ENCODE peak calls at places on chromosomes 5 and 9, in eight cellular contexts. L is heart left ventricle, K is Panc1, N is esophagus squamous epithelium, E is ascending aorta, M is left ventricle myocardium inferior, V is spleen, X is mammary epithelial cell. I is an unnamed sample.

GRCh38 chr9:122536138-122536537 is 9.0 kb upstream of the OR1N1 start:
- DNase-seq in X (no peak), N (no peak), E (no peak), V (no peak), M (no peak), K (no peak), L (no peak), I (no peak)

GRCh38 chr5:1794896-1795290 is 4.7 kb downstream of the MRPL36 start:
- DNase-seq in N (no peak), M (no peak), K (no peak), E (no peak), L (no peak), X (no peak), V (no peak), I (no peak)

GRCh38 chr5:35828092-35828598 is 28.5 kb upstream of the IL7R start:
- DNase-seq in L (no peak), M (no peak), N (no peak), E (no peak), K (no peak), X (no peak), V (no peak), I (no peak)

GRCh38 chr5:131079232-131079631 is 85.8 kb downstream of the HINT1 start:
- DNase-seq in N (no peak), V (no peak), L (no peak), K (no peak), X (no peak), E (no peak), M (no peak), I (no peak)

GRCh38 chr5:98639258-98639657 is 134.2 kb upstream of the RGMB start:
- DNase-seq in L (no peak), E (no peak), X (no peak), N (no peak), V (no peak), K (no peak), M (no peak), I (no peak)

GRCh38 chr9:120878188-120879130 is 1.5 kb upstream of the PHF19 start:
- DNase-seq in V (no peak), L (no peak), X (no peak), N (no peak), E (no peak), M (no peak), K (no peak), I (no peak)

GRCh38 chr5:142515036-142515435 is 170.9 kb downstream of the FGF1 start:
- DNase-seq in K (no peak), E (no peak), L (no peak), M (no peak), X (no peak), N (no peak), V (no peak), I (no peak)

GRCh38 chr9:134236001-134236421 is 71.6 kb upstream of the RNU6ATAC start:
- DNase-seq in N (no peak), E (no peak), M (no peak), V (no peak), K (no peak), X (no peak), L (no peak), I (peak; percentile 32)

GRCh38 chr9:128724744-128725211 is 851 bp upstream of the ZDHHC12 start:
- DNase-seq in X (peak; percentile 71), K (no peak), M (peak; percentile 79), V (peak; percentile 86), L (peak; percentile 88), N (no peak), E (no peak), I (peak; percentile 63)

GRCh38 chr9:94140791-94141790 is 56.8 kb downstream of the PTPDC1 start:
- DNase-seq in K (no peak), V (no peak), L (peak; percentile 32), E (no peak), M (peak; percentile 18), X (no peak), N (no peak), I (no peak)

GRCh38 chr5:111309384-111309783 is 85.2 kb downstream of the CAMK4 start:
- DNase-seq in M (no peak), L (no peak), N (no peak), V (no peak), X (no peak), E (no peak), K (no peak), I (no peak)

GRCh38 chr9:128892223-128892892 is 10.4 kb downstream of the LRRC8A start:
- DNase-seq in M (peak; percentile 88), L (peak; percentile 93), N (peak; percentile 79), E (peak; percentile 88), V (peak; percentile 84), X (peak; percentile 97), K (no peak), I (peak; percentile 96)

GRCh38 chr9:95383198-95383673 is 65.7 kb upstream of the FANCC start:
- DNase-seq in X (peak; percentile 50), V (no peak), K (no peak), E (no peak), N (no peak), M (no peak), L (no peak), I (no peak)

GRCh38 chr9:107390806-107391205 is 98.8 kb downstream of the KLF4 start:
- DNase-seq in E (no peak), N (no peak), K (no peak), V (no peak), M (no peak), L (no peak), X (no peak), I (no peak)

GRCh38 chr9:80369641-80370040 is 797.9 kb downstream of the TLE4 start:
- DNase-seq in V (no peak), K (no peak), M (no peak), X (peak; percentile 35), L (no peak), E (no peak), N (no peak), I (no peak)

GRCh38 chr5:168978015-168978414 is 322.9 kb downstream of the SLIT3 start:
- DNase-seq in L (no peak), K (no peak), V (no peak), E (no peak), M (no peak), X (peak; percentile 95), N (no peak), I (no peak)

GRCh38 chr9:130936285-130937117 is 2.5 kb downstream of the FIBCD1 start:
- DNase-seq in K (no peak), X (peak; percentile 47), L (no peak), E (peak; percentile 16), N (no peak), V (no peak), M (no peak), I (peak; percentile 30)

DNA sequence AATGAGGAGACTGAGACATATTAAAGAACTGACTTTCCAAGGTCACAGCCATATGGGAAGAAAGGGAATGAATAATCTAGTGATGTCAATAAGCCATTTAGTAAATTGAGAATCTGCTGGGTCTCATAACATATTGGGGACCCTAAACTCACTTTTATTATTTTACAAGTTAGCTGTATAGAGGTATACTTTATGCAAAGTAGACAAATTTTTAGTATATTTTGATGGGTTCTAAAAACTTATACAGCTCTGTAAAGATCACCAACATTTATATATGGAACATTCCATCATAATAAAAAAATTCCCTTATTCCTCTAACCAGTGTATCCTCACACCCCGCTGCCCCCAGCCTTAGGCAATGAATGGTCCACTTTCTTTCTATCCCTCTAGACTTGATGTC is 35.7 kb upstream of the ZNF510 start:
- DNase-seq in M (no peak), E (no peak), K (no peak), N (no peak), X (no peak), V (no peak), L (no peak), I (no peak)
- H3K9me3 ChIP-seq in M (peaks cover 100% of the 10 kb centered on the region), E (peaks cover 99% of the 10 kb centered on the region), K (peaks cover 44% of the 10 kb centered on the region), N (peaks cover 84% of the 10 kb centered on the region), X (peaks cover 58% of the 10 kb centered on the region), V (peaks cover 100% of the 10 kb centered on the region), L (peaks cover 75% of the 10 kb centered on the region), I (peaks cover 74% of the 10 kb centered on the region)

GRCh38 chr9:33295571-33295970 is 5.3 kb downstream of the NFX1 start:
- DNase-seq in K (no peak), X (no peak), N (no peak), E (no peak), L (no peak), V (no peak), M (no peak), I (no peak)

GRCh38 chr9:33300546-33300945 is 10.2 kb downstream of the NFX1 start:
- DNase-seq in K (no peak), V (no peak), E (no peak), X (no peak), M (no peak), L (no peak), N (no peak), I (no peak)

GRCh38 chr9:33293782-33294181 is 3.5 kb downstream of the NFX1 start:
- DNase-seq in L (no peak), K (no peak), E (no peak), M (no peak), N (no peak), X (no peak), V (no peak), I (no peak)

GRCh38 chr9:33294670-33295432 is 4.5 kb downstream of the NFX1 start:
- DNase-seq in X (no peak), K (no peak), N (no peak), L (no peak), M (no peak), V (no peak), E (no peak), I (no peak)

DNA sequence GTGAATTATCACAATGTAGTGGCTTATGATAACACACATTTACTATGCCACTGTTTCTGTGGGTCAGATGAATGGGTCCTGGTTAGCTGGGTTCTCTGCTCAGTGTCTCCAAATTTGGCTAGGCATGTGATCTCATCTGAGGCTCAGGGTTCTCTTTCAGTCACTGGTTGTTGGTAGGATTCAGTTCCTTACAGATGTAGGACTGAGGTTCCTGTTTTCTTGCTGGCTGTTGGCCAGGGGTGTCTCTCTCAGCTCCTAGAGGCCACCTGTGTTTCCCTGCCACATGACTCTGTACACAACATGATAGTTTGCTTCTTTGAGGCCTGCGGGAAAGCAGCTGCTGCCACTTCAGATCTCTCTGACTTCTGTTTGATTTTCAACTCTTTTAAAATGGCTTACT is 7.1 kb downstream of the NFX1 start:
- DNase-seq in K (no peak), N (no peak), E (peak; percentile 25), V (peak; percentile 82), L (peak; percentile 59), X (no peak), M (peak; percentile 29), I (peak; percentile 66)
- H3K27ac ChIP-seq in K (no peak overlapping the region), N (peak overlapping the region; percentile 37), E (no peak overlapping the region), V (peak overlapping the region; percentile 59), L (no peak overlapping the region), X (no peak overlapping the region), M (peak overlapping the region; percentile 45), I (no peak overlapping the region)

GRCh38 chr9:65403721-65404120 is 118.7 kb upstream of the FOXD4L5 start:
- DNase-seq in E (no peak), M (no peak), L (no peak), V (peak; percentile 67), X (no peak), N (no peak), K (no peak), I (no peak)
- H3K9me3 ChIP-seq in E (peaks cover 3% of the 10 kb centered on the region), M (peaks cover 6% of the 10 kb centered on the region), L (peaks cover 4% of the 10 kb centered on the region), V (peaks cover 61% of the 10 kb centered on the region), X (peaks cover 28% of the 10 kb centered on the region), N (no peaks in the 10 kb centered on the region), K (no peaks in the 10 kb centered on the region), I (peaks cover 4% of the 10 kb centered on the region)

DNA sequence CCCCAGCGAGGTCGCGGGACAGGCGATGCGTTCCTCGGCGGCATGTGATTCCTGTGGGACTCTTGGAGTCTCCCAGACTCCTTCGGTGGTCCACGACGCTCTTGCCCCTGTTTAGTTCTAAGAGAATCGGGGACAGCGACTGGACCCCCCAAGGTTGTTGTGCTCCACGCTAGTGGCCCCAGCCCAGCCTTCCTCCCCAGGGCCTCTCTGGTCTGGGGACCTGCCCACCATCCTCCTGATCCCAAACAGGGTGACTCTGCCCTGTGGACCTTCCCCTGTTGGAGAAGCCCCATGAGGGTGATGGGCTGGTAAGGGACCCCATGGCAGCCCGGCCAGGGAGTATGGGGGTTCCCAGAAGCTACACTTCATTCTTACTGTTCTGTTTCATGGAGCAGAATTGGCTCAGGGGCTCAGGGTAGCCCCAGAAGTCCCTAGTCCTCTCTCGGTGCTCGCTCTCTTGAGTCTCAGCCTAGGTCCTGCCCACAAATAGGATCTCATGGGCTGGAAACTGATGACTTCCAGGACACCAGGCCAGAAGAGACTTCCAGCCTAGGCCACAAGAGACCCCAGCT is 880 bp downstream of the CARD19 start:
- DNase-seq in V (peak; percentile 88), E (no peak), K (no peak), N (no peak), M (no peak), X (no peak), L (no peak), I (no peak)
- H3K27ac ChIP-seq in V (peak overlapping the region; percentile 99), E (peak overlapping the region; percentile 96), K (peak overlapping the region; percentile 85), N (peak overlapping the region; percentile 99), M (peak overlapping the region; percentile 93), X (peak overlapping the region; percentile 66), L (peak overlapping the region; percentile 92), I (peak overlapping the region; percentile 91)